ENCODE peak calls at places on chromosomes 13 and 19, in four cellular contexts. R is pancreas, L is iPS-NIHi11, N is tibial nerve. C is an unnamed sample.

GRCh38 chr19:10872551-10873107 is 1.3 kb downstream of the CARM1 start:
- DNase-seq in R (no peak), L (no peak), N (no peak), C (no peak)

GRCh38 chr19:42114412-42114811 is 17.8 kb downstream of the POU2F2 start:
- DNase-seq in R (no peak), L (no peak), N (no peak), C (no peak)

GRCh38 chr19:57473646-57474045 is 3.7 kb downstream of the ZNF772 start:
- DNase-seq in R (no peak), L (no peak), N (no peak), C (no peak)

GRCh38 chr13:89628567-89628966 is 1718.9 kb upstream of the MIR17HG start:
- DNase-seq in R (no peak), L (no peak), N (no peak), C (no peak)

GRCh38 chr13:61146571-61146970 is 269.1 kb downstream of the PCDH20 start:
- DNase-seq in R (no peak), L (no peak), N (no peak), C (no peak)

GRCh38 chr13:37134411-37135041 is 29.1 kb upstream of the CSNK1A1L start:
- DNase-seq in R (no peak), L (no peak), N (no peak), C (peak)

GRCh38 chr19:2949939-2950285 is 5.1 kb upstream of the ZNF77 start:
- DNase-seq in R (no peak), L (peak), N (peak), C (no peak)

GRCh38 chr13:62033932-62034331 is 618.3 kb upstream of the PCDH20 start:
- DNase-seq in R (no peak), L (no peak), N (no peak), C (no peak)

GRCh38 chr19:38015216-38015615 is 108.2 kb downstream of the SIPA1L3 start:
- DNase-seq in R (no peak), L (no peak), N (no peak), C (no peak)

GRCh38 chr13:47455581-47455980 is 545.5 kb downstream of the SUCLA2 start:
- DNase-seq in R (no peak), L (no peak), N (no peak), C (no peak)

GRCh38 chr13:86464193-86464592 is 665.0 kb upstream of the SLITRK6 start:
- DNase-seq in R (no peak), L (no peak), N (no peak), C (no peak)

GRCh38 chr19:4425531-4425930 is 23.1 kb downstream of the CHAF1A start:
- DNase-seq in R (no peak), L (no peak), N (no peak), C (no peak)

GRCh38 chr13:111034811-111035210 is 80.3 kb upstream of the ARHGEF7 start:
- DNase-seq in R (no peak), L (no peak), N (no peak), C (no peak)

GRCh38 chr13:90447735-90448103 is 899.8 kb upstream of the MIR17HG start:
- DNase-seq in R (no peak), L (peak), N (no peak), C (no peak)

GRCh38 chr19:7605490-7606222 is 10.0 kb downstream of the CAMSAP3 start:
- DNase-seq in R (no peak), L (peak), N (no peak), C (no peak)

GRCh38 chr19:13483215-13483614 is 23.1 kb downstream of the CACNA1A start:
- DNase-seq in R (no peak), L (no peak), N (no peak), C (no peak)

GRCh38 chr13:79901336-79901735 is 420.4 kb downstream of the NDFIP2 start:
- DNase-seq in R (no peak), L (no peak), N (no peak), C (no peak)

GRCh38 chr19:42028304-42029216 is 34.5 kb upstream of the ATP1A3 start:
- DNase-seq in R (no peak), L (peak), N (no peak), C (no peak)

GRCh38 chr13:77305276-77305675 is 21.6 kb downstream of the MYCBP2 start:
- DNase-seq in R (no peak), L (no peak), N (no peak), C (no peak)

GRCh38 chr13:72637561-72637960 is 89.9 kb downstream of the MZT1 start:
- DNase-seq in R (no peak), L (peak), N (no peak), C (no peak)